ENCODE peak calls at places on chromosomes 1 and 21, in five cellular contexts. W, B, Y, C and V are unnamed samples.

GRCh38 chr1:230083746-230084407 is 16.8 kb downstream of the GALNT2 start:
- DNase-seq in W (no peak), B (no peak), Y (no peak), C (no peak), V (no peak)

GRCh38 chr21:35602811-35603210 is 457.5 kb downstream of the SETD4 start:
- DNase-seq in W (no peak), B (no peak), Y (no peak), C (no peak), V (no peak)

GRCh38 chr21:14864211-14865021 is 200.4 kb downstream of the NRIP1 start:
- DNase-seq in W (peak; percentile 70), B (peak; percentile 68), Y (peak; percentile 21), C (peak; percentile 81), V (peak; percentile 11)

GRCh38 chr21:25995283-25995682 is 175.3 kb downstream of the APP start:
- DNase-seq in W (no peak), B (no peak), Y (no peak), C (no peak), V (no peak)

GRCh38 chr1:110060034-110060661 is 10.3 kb downstream of the ALX3 start:
- DNase-seq in W (peak; percentile 43), B (peak; percentile 74), Y (no peak), C (no peak), V (peak; percentile 42)

GRCh38 chr21:46552274-46552673 is 52.6 kb downstream of the S100B start:
- DNase-seq in W (no peak), B (no peak), Y (no peak), C (no peak), V (no peak)

GRCh38 chr1:245411245-245411644 is 256.5 kb downstream of the KIF26B start:
- DNase-seq in W (no peak), B (no peak), Y (no peak), C (no peak), V (no peak)

GRCh38 chr1:114668784-114669561 is 876 bp downstream of the DENND2C start:
- DNase-seq in W (no peak), B (no peak), Y (no peak), C (peak; percentile 76), V (no peak)

GRCh38 chr1:17004466-17005364 is 7.0 kb downstream of the ATP13A2 start:
- DNase-seq in W (no peak), B (no peak), Y (no peak), C (no peak), V (no peak)

GRCh38 chr1:67853704-67854103 is 20.4 kb upstream of the GNG12 start:
- DNase-seq in W (peak; percentile 27), B (peak; percentile 48), Y (peak; percentile 57), C (peak; percentile 62), V (peak; percentile 6)

GRCh38 chr1:13662498-13662897 is 37.5 kb upstream of the PRDM2 start:
- DNase-seq in W (no peak), B (no peak), Y (no peak), C (no peak), V (no peak)

GRCh38 chr1:203477748-203478147 is 2.1 kb downstream of the PRELP start:
- DNase-seq in W (no peak), B (no peak), Y (no peak), C (no peak), V (no peak)

GRCh38 chr1:95309031-95309459 is 75.0 kb downstream of the RWDD3 start:
- DNase-seq in W (no peak), B (no peak), Y (peak; percentile 88), C (peak; percentile 28), V (peak; percentile 10)

DNA sequence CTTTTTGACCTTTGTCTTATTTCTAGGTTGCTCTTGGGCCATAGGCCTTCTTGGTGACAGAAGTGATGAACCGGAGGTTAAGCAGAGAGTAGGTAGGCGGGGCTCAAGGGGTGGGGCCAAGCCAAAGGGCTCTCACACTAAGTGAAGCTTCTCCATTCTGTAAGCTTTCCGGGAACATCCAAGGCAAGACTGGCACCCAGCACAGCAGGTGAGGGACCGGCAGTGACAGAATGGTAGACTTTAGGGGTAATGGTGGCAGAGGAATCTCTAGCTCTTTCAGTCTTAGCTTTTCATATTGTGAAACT is at the start of gene TNFAIP8L2:
- DNase-seq in W (no peak), B (peak; percentile 87), Y (no peak), C (no peak), V (peak; percentile 41)
- H3K4me3 ChIP-seq in W (peak within 1 kb of the TSS; percentile 37), B (peak within 1 kb of the TSS; percentile 61), Y (no peak within 1 kb of the TSS), C (no peak within 1 kb of the TSS), V (peak within 1 kb of the TSS; percentile 40)

GRCh38 chr21:44919111-44919912 is 1.4 kb downstream of the ITGB2 start:
- DNase-seq in W (peak; percentile 16), B (peak; percentile 68), Y (no peak), C (no peak), V (no peak)

GRCh38 chr21:44918581-44919033 is 2.1 kb downstream of the ITGB2 start:
- DNase-seq in W (no peak), B (peak; percentile 44), Y (no peak), C (no peak), V (no peak)

GRCh38 chr21:44921928-44922327 is 1.2 kb upstream of the ITGB2 start:
- DNase-seq in W (no peak), B (no peak), Y (no peak), C (no peak), V (no peak)

GRCh38 chr21:44919913-44920693 is 596 bp downstream of the ITGB2 start:
- DNase-seq in W (no peak), B (peak; percentile 42), Y (no peak), C (no peak), V (no peak)

DNA sequence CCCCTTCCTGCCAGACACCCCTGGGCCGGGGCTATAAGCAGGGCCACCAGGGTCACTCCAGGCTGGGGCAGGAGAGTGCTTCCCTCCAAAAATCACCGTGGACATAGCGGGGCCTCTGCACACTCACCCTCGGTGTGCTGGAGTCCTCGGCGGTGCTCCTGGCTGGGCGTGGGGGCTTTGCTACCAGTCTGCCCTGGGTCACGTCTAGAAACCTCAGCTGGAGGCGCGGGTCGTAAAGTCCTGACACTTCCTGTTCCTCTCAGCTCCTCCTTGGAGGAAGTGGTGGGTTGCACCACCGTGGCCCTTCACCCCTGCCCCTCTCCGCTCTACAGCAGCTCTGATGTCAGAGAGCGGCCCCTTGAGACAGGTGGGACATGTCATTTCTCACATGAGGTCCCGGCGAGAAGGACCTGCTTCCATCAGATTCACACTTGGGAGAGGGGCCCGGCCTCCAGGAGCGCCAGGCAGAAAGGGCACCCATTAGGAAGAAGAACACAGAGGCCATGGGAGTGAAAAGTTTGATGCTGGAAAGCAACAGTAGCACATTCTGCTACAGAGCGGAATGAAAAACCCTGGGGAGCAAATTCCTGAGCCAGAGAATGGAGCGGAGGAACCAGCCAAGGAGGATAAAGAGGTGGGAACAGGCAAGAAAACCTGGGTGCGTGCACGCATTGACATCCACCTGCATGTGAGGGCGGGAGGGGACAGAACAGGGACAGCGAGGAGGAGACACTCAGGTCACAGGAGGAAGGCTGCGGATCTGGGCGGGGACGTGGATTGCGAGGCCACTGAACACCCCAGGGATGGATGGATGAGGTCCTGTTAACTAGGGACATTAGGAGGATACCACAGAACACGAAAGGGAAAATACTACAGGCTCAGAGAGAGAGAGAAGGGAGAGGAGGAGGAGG is at the start of gene ITGB2:
- DNase-seq in W (peak; percentile 37), B (peak; percentile 90), Y (no peak), C (no peak), V (peak; percentile 69)
- H3K4me3 ChIP-seq in W (peak within 1 kb of the TSS; percentile 46), B (peak within 1 kb of the TSS; percentile 58), Y (no peak within 1 kb of the TSS), C (no peak within 1 kb of the TSS), V (peak within 1 kb of the TSS; percentile 94)

GRCh38 chr1:24319962-24320361 is 805 bp downstream of the GRHL3 start:
- DNase-seq in W (no peak), B (no peak), Y (no peak), C (no peak), V (no peak)
- H3K4me3 ChIP-seq in W (no peak overlapping the region), B (no peak overlapping the region), Y (no peak overlapping the region), C (peak overlapping the region; percentile 19), V (no peak overlapping the region)

DNA sequence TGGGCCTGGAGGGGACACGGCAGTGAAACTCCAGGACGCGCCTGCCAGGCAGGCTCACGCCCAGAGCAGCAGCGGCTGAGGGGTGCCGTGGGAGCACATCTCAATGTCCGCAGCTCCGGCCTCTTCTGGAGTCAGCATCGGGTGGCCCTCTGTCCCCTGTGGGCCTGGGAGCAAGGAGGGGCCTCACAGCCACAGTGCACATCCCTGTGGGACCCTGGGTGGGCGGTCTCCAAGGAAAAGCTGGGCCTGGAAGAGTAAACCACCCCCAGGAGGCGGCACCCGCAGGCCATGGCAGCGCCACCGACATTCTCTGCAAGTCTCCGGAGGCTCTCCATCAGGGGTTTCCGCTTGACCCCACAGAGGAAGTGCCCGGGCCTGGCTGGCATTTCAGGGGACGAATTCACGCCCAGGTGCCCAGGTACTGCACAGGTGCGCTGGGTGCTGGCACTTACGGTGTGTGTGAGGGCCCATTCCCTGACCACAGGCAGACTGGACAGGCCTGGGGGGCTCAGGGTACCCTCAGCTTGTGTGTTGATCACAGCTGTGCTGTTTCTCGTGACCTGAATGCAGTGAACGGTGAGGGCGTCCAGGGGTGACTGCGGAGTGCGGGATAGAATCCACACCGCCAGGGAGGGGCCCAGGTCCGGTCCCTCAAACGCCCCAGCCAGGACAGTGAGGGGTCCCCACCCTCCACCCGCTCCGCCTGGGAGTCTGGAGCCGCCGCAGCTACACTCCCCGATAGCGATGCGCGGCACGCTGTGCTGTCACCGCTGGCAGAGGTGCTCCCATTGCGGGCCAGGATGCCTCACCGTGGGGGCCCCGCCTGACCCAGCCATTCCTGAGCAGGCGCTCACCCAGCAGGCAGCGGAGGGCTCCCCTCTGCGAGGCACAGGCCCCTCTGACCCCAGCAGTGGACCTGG is 16.6 kb upstream of the RNF223 start:
- DNase-seq in W (no peak), B (peak; percentile 43), Y (no peak), C (no peak), V (no peak)
- H3K4me3 ChIP-seq in W (no peak overlapping the region), B (no peak overlapping the region), Y (no peak overlapping the region), C (no peak overlapping the region), V (no peak overlapping the region)

DNA sequence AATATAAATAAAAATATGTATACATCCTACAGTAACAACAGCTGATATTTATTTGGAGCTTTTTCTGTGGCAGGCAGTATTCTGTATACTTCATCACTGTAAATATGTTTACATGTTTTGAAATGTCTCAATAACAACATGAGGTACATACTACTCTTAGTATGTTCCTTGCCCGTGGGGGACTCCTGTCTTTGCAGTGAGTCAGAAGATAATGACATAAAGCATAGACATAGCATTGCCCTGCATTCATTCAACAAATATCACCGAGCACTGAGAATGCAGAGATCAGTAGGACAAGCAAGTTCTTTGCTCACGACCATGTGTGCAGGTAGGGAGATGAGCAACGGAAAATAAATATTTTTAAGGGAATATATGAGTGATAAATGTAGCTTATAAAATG is 246.5 kb downstream of the LTN1 start:
- DNase-seq in W (no peak), B (no peak), Y (no peak), C (no peak), V (no peak)
- H3K4me3 ChIP-seq in W (no peak overlapping the region), B (no peak overlapping the region), Y (no peak overlapping the region), C (no peak overlapping the region), V (no peak overlapping the region)